ENCODE peak calls at places on chromosomes 5 and 9, in ten cellular contexts. C, M, Q, D, A, H, O, F, K and E are unnamed samples.

GRCh38 chr5:148748702-148749101 is 77.7 kb upstream of the ADRB2 start:
- DNase-seq in C (no peak), M (no peak), Q (no peak), D (no peak), A (no peak), H (no peak), O (no peak), F (no peak), K (no peak), E (no peak)

GRCh38 chr5:133846478-133847226 is 121.8 kb downstream of the C5orf15 start:
- DNase-seq in C (no peak), M (no peak), Q (no peak), D (no peak), A (no peak), H (no peak), O (no peak), F (no peak), K (no peak), E (no peak)

GRCh38 chr5:86631165-86631564 is 13.4 kb downstream of the COX7C start:
- DNase-seq in C (no peak), M (no peak), Q (no peak), D (no peak), A (no peak), H (no peak), O (no peak), F (no peak), K (no peak), E (no peak)

GRCh38 chr5:54234304-54234938 is 76.0 kb downstream of the ARL15 start:
- DNase-seq in C (peak; percentile 36), M (no peak), Q (no peak), D (no peak), A (peak; percentile 60), H (no peak), O (no peak), F (no peak), K (no peak), E (peak; percentile 74)

GRCh38 chr9:4887556-4887955 is 94.8 kb downstream of the RCL1 start:
- DNase-seq in C (no peak), M (no peak), Q (peak; percentile 26), D (no peak), A (peak; percentile 88), H (no peak), O (peak; percentile 16), F (no peak), K (no peak), E (no peak)

GRCh38 chr5:65338606-65339151 is 143.0 kb downstream of the ADAMTS6 start:
- DNase-seq in C (peak; percentile 3), M (no peak), Q (no peak), D (no peak), A (peak; percentile 35), H (no peak), O (no peak), F (no peak), K (no peak), E (no peak)

GRCh38 chr9:69996947-69997346 is 46.7 kb upstream of the MAMDC2 start:
- DNase-seq in C (no peak), M (no peak), Q (no peak), D (no peak), A (no peak), H (peak; percentile 17), O (no peak), F (no peak), K (no peak), E (no peak)

GRCh38 chr5:38456657-38457056 is 99.8 kb downstream of the LIFR start:
- DNase-seq in C (no peak), M (no peak), Q (no peak), D (no peak), A (peak; percentile 43), H (no peak), O (no peak), F (no peak), K (no peak), E (no peak)

GRCh38 chr9:131402738-131403492 is 9.0 kb downstream of the PRRC2B start:
- DNase-seq in C (no peak), M (no peak), Q (peak; percentile 70), D (no peak), A (peak; percentile 92), H (no peak), O (peak; percentile 87), F (no peak), K (no peak), E (peak; percentile 67)

GRCh38 chr5:65539827-65540226 is 23.1 kb downstream of the CENPK start:
- DNase-seq in C (no peak), M (no peak), Q (no peak), D (no peak), A (peak; percentile 1), H (no peak), O (peak; percentile 7), F (no peak), K (no peak), E (no peak)

GRCh38 chr5:55146543-55147151 is 13.3 kb upstream of the GPX8 start:
- DNase-seq in C (peak; percentile 85), M (peak; percentile 82), Q (peak; percentile 37), D (peak; percentile 76), A (peak; percentile 87), H (peak; percentile 30), O (peak; percentile 84), F (peak; percentile 78), K (peak; percentile 11), E (peak; percentile 73)

GRCh38 chr9:123487944-123488343 is 131.9 kb downstream of the CRB2 start:
- DNase-seq in C (no peak), M (no peak), Q (no peak), D (no peak), A (no peak), H (no peak), O (no peak), F (no peak), K (peak; percentile 20), E (no peak)

GRCh38 chr9:79651251-79651795 is 79.6 kb downstream of the TLE4 start:
- DNase-seq in C (no peak), M (peak; percentile 75), Q (no peak), D (no peak), A (peak; percentile 46), H (no peak), O (no peak), F (no peak), K (no peak), E (no peak)

GRCh38 chr5:132190161-132190817 is 37.4 kb downstream of the P4HA2 start:
- DNase-seq in C (peak; percentile 83), M (peak; percentile 68), Q (peak; percentile 78), D (peak; percentile 43), A (peak; percentile 84), H (peak; percentile 57), O (peak; percentile 72), F (no peak), K (no peak), E (peak; percentile 89)

GRCh38 chr9:3936520-3937235 is 363.2 kb downstream of the GLIS3 start:
- DNase-seq in C (no peak), M (no peak), Q (no peak), D (no peak), A (no peak), H (peak; percentile 78), O (peak; percentile 62), F (no peak), K (no peak), E (no peak)

GRCh38 chr5:68535121-68535520 is 319.6 kb downstream of the PIK3R1 start:
- DNase-seq in C (no peak), M (no peak), Q (no peak), D (no peak), A (no peak), H (no peak), O (no peak), F (no peak), K (no peak), E (no peak)

GRCh38 chr9:117963493-117963892 is 259.3 kb downstream of the TLR4 start:
- DNase-seq in C (no peak), M (no peak), Q (no peak), D (no peak), A (no peak), H (no peak), O (no peak), F (no peak), K (no peak), E (no peak)

GRCh38 chr5:108167174-108167573 is 214.7 kb downstream of the FBXL17 start:
- DNase-seq in C (no peak), M (no peak), Q (no peak), D (no peak), A (no peak), H (no peak), O (no peak), F (no peak), K (no peak), E (no peak)

GRCh38 chr9:68749579-68750159 is 44.6 kb downstream of the PIP5K1B start:
- DNase-seq in C (no peak), M (no peak), Q (no peak), D (no peak), A (no peak), H (no peak), O (no peak), F (no peak), K (no peak), E (no peak)

GRCh38 chr5:10700516-10700915 is 60.5 kb downstream of the DAP start:
- DNase-seq in C (no peak), M (no peak), Q (no peak), D (no peak), A (no peak), H (no peak), O (no peak), F (no peak), K (no peak), E (no peak)

GRCh38 chr5:29720954-29721353 is 1472.5 kb upstream of the CDH6 start:
- DNase-seq in C (no peak), M (no peak), Q (no peak), D (no peak), A (no peak), H (no peak), O (no peak), F (no peak), K (no peak), E (no peak)

GRCh38 chr9:37209431-37210386 is 89.3 kb downstream of the ZCCHC7 start:
- DNase-seq in C (no peak), M (no peak), Q (no peak), D (no peak), A (peak; percentile 21), H (peak; percentile 28), O (no peak), F (no peak), K (no peak), E (peak; percentile 51)

GRCh38 chr9:113635586-113635985 is 172.1 kb downstream of the RGS3 start:
- DNase-seq in C (no peak), M (no peak), Q (no peak), D (no peak), A (no peak), H (no peak), O (no peak), F (no peak), K (no peak), E (no peak)

GRCh38 chr9:133973791-133974630 is 18.1 kb downstream of the VAV2 start:
- DNase-seq in C (no peak), M (no peak), Q (no peak), D (no peak), A (no peak), H (no peak), O (no peak), F (no peak), K (no peak), E (no peak)

GRCh38 chr9:94950733-94951590 is 224.5 kb downstream of the AOPEP start:
- DNase-seq in C (no peak), M (no peak), Q (no peak), D (no peak), A (peak; percentile 65), H (peak; percentile 31), O (no peak), F (no peak), K (no peak), E (no peak)

GRCh38 chr9:70563437-70564204 is 149.2 kb upstream of the KLF9 start:
- DNase-seq in C (peak; percentile 40), M (no peak), Q (no peak), D (no peak), A (peak; percentile 97), H (no peak), O (peak; percentile 39), F (peak; percentile 5), K (no peak), E (peak; percentile 28)

GRCh38 chr5:107542831-107543231 is 127.9 kb downstream of the EFNA5 start:
- DNase-seq in C (no peak), M (no peak), Q (peak; percentile 44), D (no peak), A (peak; percentile 49), H (peak; percentile 41), O (peak; percentile 61), F (no peak), K (no peak), E (no peak)

GRCh38 chr5:91639744-91640143 is 256.6 kb upstream of the ARRDC3 start:
- DNase-seq in C (no peak), M (no peak), Q (no peak), D (no peak), A (no peak), H (no peak), O (no peak), F (no peak), K (no peak), E (no peak)